ENCODE peak calls at places on chromosomes 6 and 20, in nine cellular contexts. One of them, this sample, is unnamed.

GRCh38 chr6:107419747-107420146 is 39.6 kb downstream of the PDSS2 start:
- DNase-seq in Right ventricle myocardium superior: no peak
- DNase-seq in RPMI7951: peak
- DNase-seq in skeletal muscle cell: no peak
- DNase-seq in OCI-LY7: no peak
- DNase-seq in SK-N-SH: no peak
- DNase-seq in effector memory CD8-positive, alpha-beta T cell: no peak
- DNase-seq in non-pigmented ciliary epithelial cell: no peak
- DNase-seq in choroid plexus epithelial cell: peak
- DNase-seq in this sample: no peak

GRCh38 chr6:156617376-156617775 is 159.8 kb upstream of the ARID1B start:
- DNase-seq in Right ventricle myocardium superior: no peak
- DNase-seq in RPMI7951: peak
- DNase-seq in skeletal muscle cell: no peak
- DNase-seq in OCI-LY7: no peak
- DNase-seq in SK-N-SH: no peak
- DNase-seq in effector memory CD8-positive, alpha-beta T cell: no peak
- DNase-seq in non-pigmented ciliary epithelial cell: no peak
- DNase-seq in choroid plexus epithelial cell: no peak
- DNase-seq in this sample: no peak

GRCh38 chr6:139990287-139990686 is 615.8 kb upstream of the CITED2 start:
- DNase-seq in Right ventricle myocardium superior: no peak
- DNase-seq in RPMI7951: no peak
- DNase-seq in skeletal muscle cell: no peak
- DNase-seq in OCI-LY7: no peak
- DNase-seq in SK-N-SH: no peak
- DNase-seq in effector memory CD8-positive, alpha-beta T cell: no peak
- DNase-seq in non-pigmented ciliary epithelial cell: no peak
- DNase-seq in choroid plexus epithelial cell: peak
- DNase-seq in this sample: no peak

GRCh38 chr6:56764081-56764566 is 121.4 kb upstream of the DST start:
- DNase-seq in Right ventricle myocardium superior: no peak
- DNase-seq in RPMI7951: peak
- DNase-seq in skeletal muscle cell: no peak
- DNase-seq in OCI-LY7: no peak
- DNase-seq in SK-N-SH: peak
- DNase-seq in effector memory CD8-positive, alpha-beta T cell: no peak
- DNase-seq in non-pigmented ciliary epithelial cell: no peak
- DNase-seq in choroid plexus epithelial cell: peak
- DNase-seq in this sample: no peak

GRCh38 chr6:43509142-43509983 is 783 bp downstream of the LRRC73 start:
- DNase-seq in Right ventricle myocardium superior: no peak
- DNase-seq in RPMI7951: no peak
- DNase-seq in skeletal muscle cell: no peak
- DNase-seq in OCI-LY7: no peak
- DNase-seq in SK-N-SH: peak
- DNase-seq in effector memory CD8-positive, alpha-beta T cell: no peak
- DNase-seq in non-pigmented ciliary epithelial cell: no peak
- DNase-seq in choroid plexus epithelial cell: no peak
- DNase-seq in this sample: peak

GRCh38 chr6:145763742-145764141 is 28.4 kb upstream of the EPM2A start:
- DNase-seq in Right ventricle myocardium superior: no peak
- DNase-seq in RPMI7951: no peak
- DNase-seq in skeletal muscle cell: no peak
- DNase-seq in OCI-LY7: no peak
- DNase-seq in SK-N-SH: no peak
- DNase-seq in effector memory CD8-positive, alpha-beta T cell: no peak
- DNase-seq in non-pigmented ciliary epithelial cell: no peak
- DNase-seq in choroid plexus epithelial cell: no peak
- DNase-seq in this sample: no peak

GRCh38 chr6:16982827-16983226 is 119.0 kb upstream of the STMND1 start:
- DNase-seq in Right ventricle myocardium superior: no peak
- DNase-seq in RPMI7951: peak
- DNase-seq in skeletal muscle cell: peak
- DNase-seq in OCI-LY7: no peak
- DNase-seq in SK-N-SH: no peak
- DNase-seq in effector memory CD8-positive, alpha-beta T cell: no peak
- DNase-seq in non-pigmented ciliary epithelial cell: peak
- DNase-seq in choroid plexus epithelial cell: peak
- DNase-seq in this sample: peak

GRCh38 chr6:110528051-110528929 is 51.9 kb upstream of the SLC22A16 start:
- DNase-seq in Right ventricle myocardium superior: no peak
- DNase-seq in RPMI7951: peak
- DNase-seq in skeletal muscle cell: peak
- DNase-seq in OCI-LY7: peak
- DNase-seq in SK-N-SH: peak
- DNase-seq in effector memory CD8-positive, alpha-beta T cell: peak
- DNase-seq in non-pigmented ciliary epithelial cell: peak
- DNase-seq in choroid plexus epithelial cell: peak
- DNase-seq in this sample: peak

GRCh38 chr6:132830236-132830799 is 15.9 kb downstream of the RPS12 start:
- DNase-seq in Right ventricle myocardium superior: no peak
- DNase-seq in RPMI7951: peak
- DNase-seq in skeletal muscle cell: no peak
- DNase-seq in OCI-LY7: peak
- DNase-seq in SK-N-SH: peak
- DNase-seq in effector memory CD8-positive, alpha-beta T cell: no peak
- DNase-seq in non-pigmented ciliary epithelial cell: no peak
- DNase-seq in choroid plexus epithelial cell: peak
- DNase-seq in this sample: no peak

GRCh38 chr20:19749537-19749936 is 8.5 kb upstream of the RIN2 start:
- DNase-seq in Right ventricle myocardium superior: no peak
- DNase-seq in RPMI7951: no peak
- DNase-seq in skeletal muscle cell: no peak
- DNase-seq in OCI-LY7: no peak
- DNase-seq in SK-N-SH: no peak
- DNase-seq in effector memory CD8-positive, alpha-beta T cell: no peak
- DNase-seq in non-pigmented ciliary epithelial cell: no peak
- DNase-seq in choroid plexus epithelial cell: no peak
- DNase-seq in this sample: no peak

GRCh38 chr6:343960-344815 is 47.4 kb upstream of the IRF4 start:
- DNase-seq in Right ventricle myocardium superior: peak
- DNase-seq in RPMI7951: no peak
- DNase-seq in skeletal muscle cell: no peak
- DNase-seq in OCI-LY7: no peak
- DNase-seq in SK-N-SH: no peak
- DNase-seq in effector memory CD8-positive, alpha-beta T cell: no peak
- DNase-seq in non-pigmented ciliary epithelial cell: no peak
- DNase-seq in choroid plexus epithelial cell: no peak
- DNase-seq in this sample: no peak

GRCh38 chr20:8394308-8394945 is 262.4 kb downstream of the PLCB1 start:
- DNase-seq in Right ventricle myocardium superior: no peak
- DNase-seq in RPMI7951: peak
- DNase-seq in skeletal muscle cell: peak
- DNase-seq in OCI-LY7: peak
- DNase-seq in SK-N-SH: no peak
- DNase-seq in effector memory CD8-positive, alpha-beta T cell: no peak
- DNase-seq in non-pigmented ciliary epithelial cell: no peak
- DNase-seq in choroid plexus epithelial cell: peak
- DNase-seq in this sample: peak

GRCh38 chr6:165849539-165850430 is 186.7 kb upstream of the PDE10A start:
- DNase-seq in Right ventricle myocardium superior: peak
- DNase-seq in RPMI7951: no peak
- DNase-seq in skeletal muscle cell: no peak
- DNase-seq in OCI-LY7: no peak
- DNase-seq in SK-N-SH: no peak
- DNase-seq in effector memory CD8-positive, alpha-beta T cell: no peak
- DNase-seq in non-pigmented ciliary epithelial cell: no peak
- DNase-seq in choroid plexus epithelial cell: peak
- DNase-seq in this sample: no peak

GRCh38 chr6:106197441-106197840 is 111.3 kb downstream of the PRDM1 start:
- DNase-seq in Right ventricle myocardium superior: no peak
- DNase-seq in RPMI7951: no peak
- DNase-seq in skeletal muscle cell: no peak
- DNase-seq in OCI-LY7: peak
- DNase-seq in SK-N-SH: no peak
- DNase-seq in effector memory CD8-positive, alpha-beta T cell: peak
- DNase-seq in non-pigmented ciliary epithelial cell: no peak
- DNase-seq in choroid plexus epithelial cell: no peak
- DNase-seq in this sample: no peak

GRCh38 chr6:141675957-141676356 is 456.8 kb upstream of the GJE1 start:
- DNase-seq in Right ventricle myocardium superior: no peak
- DNase-seq in RPMI7951: peak
- DNase-seq in skeletal muscle cell: peak
- DNase-seq in OCI-LY7: no peak
- DNase-seq in SK-N-SH: no peak
- DNase-seq in effector memory CD8-positive, alpha-beta T cell: no peak
- DNase-seq in non-pigmented ciliary epithelial cell: no peak
- DNase-seq in choroid plexus epithelial cell: peak
- DNase-seq in this sample: no peak

GRCh38 chr20:51864967-51865366 is 62.6 kb upstream of the SALL4 start:
- DNase-seq in Right ventricle myocardium superior: no peak
- DNase-seq in RPMI7951: no peak
- DNase-seq in skeletal muscle cell: no peak
- DNase-seq in OCI-LY7: no peak
- DNase-seq in SK-N-SH: no peak
- DNase-seq in effector memory CD8-positive, alpha-beta T cell: no peak
- DNase-seq in non-pigmented ciliary epithelial cell: no peak
- DNase-seq in choroid plexus epithelial cell: no peak
- DNase-seq in this sample: no peak

GRCh38 chr6:108739496-108740330 is 108.5 kb upstream of the ARMC2 start:
- DNase-seq in Right ventricle myocardium superior: no peak
- DNase-seq in RPMI7951: no peak
- DNase-seq in skeletal muscle cell: no peak
- DNase-seq in OCI-LY7: no peak
- DNase-seq in SK-N-SH: no peak
- DNase-seq in effector memory CD8-positive, alpha-beta T cell: no peak
- DNase-seq in non-pigmented ciliary epithelial cell: no peak
- DNase-seq in choroid plexus epithelial cell: no peak
- DNase-seq in this sample: no peak

GRCh38 chr6:71852951-71853350 is 33.4 kb upstream of the RIMS1 start:
- DNase-seq in Right ventricle myocardium superior: no peak
- DNase-seq in RPMI7951: no peak
- DNase-seq in skeletal muscle cell: no peak
- DNase-seq in OCI-LY7: no peak
- DNase-seq in SK-N-SH: no peak
- DNase-seq in effector memory CD8-positive, alpha-beta T cell: no peak
- DNase-seq in non-pigmented ciliary epithelial cell: no peak
- DNase-seq in choroid plexus epithelial cell: no peak
- DNase-seq in this sample: no peak

GRCh38 chr6:3281669-3282460 is 23.1 kb downstream of the PSMG4 start:
- DNase-seq in Right ventricle myocardium superior: peak
- DNase-seq in RPMI7951: peak
- DNase-seq in skeletal muscle cell: peak
- DNase-seq in OCI-LY7: no peak
- DNase-seq in SK-N-SH: no peak
- DNase-seq in effector memory CD8-positive, alpha-beta T cell: no peak
- DNase-seq in non-pigmented ciliary epithelial cell: peak
- DNase-seq in choroid plexus epithelial cell: peak
- DNase-seq in this sample: peak

GRCh38 chr6:37308084-37308817 is 45.5 kb upstream of the RNF8 start:
- DNase-seq in Right ventricle myocardium superior: no peak
- DNase-seq in RPMI7951: no peak
- DNase-seq in skeletal muscle cell: no peak
- DNase-seq in OCI-LY7: no peak
- DNase-seq in SK-N-SH: no peak
- DNase-seq in effector memory CD8-positive, alpha-beta T cell: no peak
- DNase-seq in non-pigmented ciliary epithelial cell: no peak
- DNase-seq in choroid plexus epithelial cell: peak
- DNase-seq in this sample: peak

GRCh38 chr20:24781061-24781980 is 167.7 kb upstream of the CST7 start:
- DNase-seq in Right ventricle myocardium superior: no peak
- DNase-seq in RPMI7951: peak
- DNase-seq in skeletal muscle cell: no peak
- DNase-seq in OCI-LY7: peak
- DNase-seq in SK-N-SH: peak
- DNase-seq in effector memory CD8-positive, alpha-beta T cell: no peak
- DNase-seq in non-pigmented ciliary epithelial cell: no peak
- DNase-seq in choroid plexus epithelial cell: peak
- DNase-seq in this sample: peak

GRCh38 chr6:29763491-29764289 is 40.5 kb downstream of the HLA-F start:
- DNase-seq in Right ventricle myocardium superior: no peak
- DNase-seq in RPMI7951: peak
- DNase-seq in skeletal muscle cell: peak
- DNase-seq in OCI-LY7: no peak
- DNase-seq in SK-N-SH: no peak
- DNase-seq in effector memory CD8-positive, alpha-beta T cell: no peak
- DNase-seq in non-pigmented ciliary epithelial cell: no peak
- DNase-seq in choroid plexus epithelial cell: peak
- DNase-seq in this sample: no peak

GRCh38 chr20:56872620-56873458 is 243.7 kb downstream of the TFAP2C start:
- DNase-seq in Right ventricle myocardium superior: no peak
- DNase-seq in RPMI7951: peak
- DNase-seq in skeletal muscle cell: no peak
- DNase-seq in OCI-LY7: no peak
- DNase-seq in SK-N-SH: no peak
- DNase-seq in effector memory CD8-positive, alpha-beta T cell: no peak
- DNase-seq in non-pigmented ciliary epithelial cell: no peak
- DNase-seq in choroid plexus epithelial cell: no peak
- DNase-seq in this sample: no peak

GRCh38 chr6:37988696-37989095 is 169.2 kb downstream of the ZFAND3 start:
- DNase-seq in Right ventricle myocardium superior: no peak
- DNase-seq in RPMI7951: no peak
- DNase-seq in skeletal muscle cell: no peak
- DNase-seq in OCI-LY7: no peak
- DNase-seq in SK-N-SH: no peak
- DNase-seq in effector memory CD8-positive, alpha-beta T cell: no peak
- DNase-seq in non-pigmented ciliary epithelial cell: no peak
- DNase-seq in choroid plexus epithelial cell: peak
- DNase-seq in this sample: no peak

GRCh38 chr6:1388927-1389790 is at the start of gene FOXF2:
- DNase-seq in Right ventricle myocardium superior: no peak
- DNase-seq in RPMI7951: peak
- DNase-seq in skeletal muscle cell: no peak
- DNase-seq in OCI-LY7: no peak
- DNase-seq in SK-N-SH: no peak
- DNase-seq in effector memory CD8-positive, alpha-beta T cell: no peak
- DNase-seq in non-pigmented ciliary epithelial cell: no peak
- DNase-seq in choroid plexus epithelial cell: no peak
- DNase-seq in this sample: peak

GRCh38 chr20:37201827-37202162 is 22.4 kb upstream of the MROH8 start:
- DNase-seq in Right ventricle myocardium superior: no peak
- DNase-seq in RPMI7951: no peak
- DNase-seq in skeletal muscle cell: no peak
- DNase-seq in OCI-LY7: no peak
- DNase-seq in SK-N-SH: peak
- DNase-seq in effector memory CD8-positive, alpha-beta T cell: no peak
- DNase-seq in non-pigmented ciliary epithelial cell: no peak
- DNase-seq in choroid plexus epithelial cell: no peak
- DNase-seq in this sample: no peak

GRCh38 chr6:159978291-159979135 is 9.6 kb downstream of the IGF2R start:
- DNase-seq in Right ventricle myocardium superior: no peak
- DNase-seq in RPMI7951: peak
- DNase-seq in skeletal muscle cell: no peak
- DNase-seq in OCI-LY7: peak
- DNase-seq in SK-N-SH: no peak
- DNase-seq in effector memory CD8-positive, alpha-beta T cell: no peak
- DNase-seq in non-pigmented ciliary epithelial cell: no peak
- DNase-seq in choroid plexus epithelial cell: no peak
- DNase-seq in this sample: no peak

GRCh38 chr6:3341467-3341866 is 82.7 kb downstream of the PSMG4 start:
- DNase-seq in Right ventricle myocardium superior: no peak
- DNase-seq in RPMI7951: peak
- DNase-seq in skeletal muscle cell: peak
- DNase-seq in OCI-LY7: no peak
- DNase-seq in SK-N-SH: no peak
- DNase-seq in effector memory CD8-positive, alpha-beta T cell: no peak
- DNase-seq in non-pigmented ciliary epithelial cell: no peak
- DNase-seq in choroid plexus epithelial cell: peak
- DNase-seq in this sample: peak

GRCh38 chr20:58054744-58055373 is 173.6 kb downstream of the ANKRD60 start:
- DNase-seq in Right ventricle myocardium superior: peak
- DNase-seq in RPMI7951: peak
- DNase-seq in skeletal muscle cell: no peak
- DNase-seq in OCI-LY7: no peak
- DNase-seq in SK-N-SH: no peak
- DNase-seq in effector memory CD8-positive, alpha-beta T cell: no peak
- DNase-seq in non-pigmented ciliary epithelial cell: no peak
- DNase-seq in choroid plexus epithelial cell: peak
- DNase-seq in this sample: no peak

GRCh38 chr6:125198285-125199009 is 44.9 kb downstream of the TPD52L1 start:
- DNase-seq in Right ventricle myocardium superior: no peak
- DNase-seq in RPMI7951: no peak
- DNase-seq in skeletal muscle cell: no peak
- DNase-seq in OCI-LY7: no peak
- DNase-seq in SK-N-SH: no peak
- DNase-seq in effector memory CD8-positive, alpha-beta T cell: no peak
- DNase-seq in non-pigmented ciliary epithelial cell: no peak
- DNase-seq in choroid plexus epithelial cell: no peak
- DNase-seq in this sample: no peak

GRCh38 chr6:97059473-97059872 is 134.9 kb downstream of the KLHL32 start:
- DNase-seq in Right ventricle myocardium superior: no peak
- DNase-seq in RPMI7951: peak
- DNase-seq in skeletal muscle cell: peak
- DNase-seq in OCI-LY7: peak
- DNase-seq in SK-N-SH: peak
- DNase-seq in effector memory CD8-positive, alpha-beta T cell: no peak
- DNase-seq in non-pigmented ciliary epithelial cell: peak
- DNase-seq in choroid plexus epithelial cell: peak
- DNase-seq in this sample: peak